ENCODE peak calls at places on chromosome 19, in four cellular contexts. C, R, A and G are unnamed samples.

GRCh38 chr19:2422951-2423880 is 4.2 kb downstream of the TIMM13 start:
- DNase-seq in A (no peak), C (no peak), R (no peak), G (no peak)

GRCh38 chr19:23996549-23996948 is 81.9 kb downstream of the ZNF726 start:
- DNase-seq in R (peak; percentile 72), C (peak; percentile 14), A (peak; percentile 57), G (peak; percentile 45)

GRCh38 chr19:33416307-33417215 is 43.1 kb downstream of the CEBPG start:
- DNase-seq in A (peak; percentile 87), C (peak; percentile 71), R (peak; percentile 90), G (peak; percentile 66)

GRCh38 chr19:47486900-47487299 is 2.9 kb upstream of the KPTN start:
- DNase-seq in C (no peak), A (no peak), R (no peak), G (peak; percentile 30)

GRCh38 chr19:49591731-49592485 is 926 bp downstream of the PRR12 start:
- DNase-seq in A (peak; percentile 62), R (peak; percentile 82), C (peak; percentile 76), G (peak; percentile 63)

GRCh38 chr19:2719910-2720776 is 1.0 kb downstream of the DIRAS1 start:
- DNase-seq in C (peak; percentile 85), R (peak; percentile 81), A (peak; percentile 84), G (no peak)

GRCh38 chr19:38251564-38252051 is 4.6 kb downstream of the PPP1R14A start:
- DNase-seq in C (peak; percentile 34), A (no peak), R (peak; percentile 56), G (no peak)

GRCh38 chr19:49712397-49712859 is 21.5 kb downstream of the CPT1C start:
- DNase-seq in A (peak; percentile 93), R (peak; percentile 92), C (peak; percentile 90), G (peak; percentile 31)

GRCh38 chr19:28196961-28197360 is 1016.0 kb downstream of the UQCRFS1 start:
- DNase-seq in R (no peak), A (no peak), C (no peak), G (no peak)

GRCh38 chr19:49337267-49338022 is 2.2 kb downstream of the CD37 start:
- DNase-seq in C (no peak), A (no peak), R (peak; percentile 33), G (no peak)

GRCh38 chr19:18967358-18968146 is 26.5 kb upstream of the HOMER3 start:
- DNase-seq in C (peak; percentile 85), R (peak; percentile 17), A (no peak), G (no peak)

GRCh38 chr19:52336117-52336811 is at the start of gene ZNF610:
- DNase-seq in C (peak; percentile 95), A (peak; percentile 93), R (peak; percentile 88), G (peak; percentile 70)

GRCh38 chr19:2616741-2617392 is 85.6 kb downstream of the GNG7 start:
- DNase-seq in C (no peak), R (no peak), A (no peak), G (peak; percentile 75)

GRCh38 chr19:30719189-30719990 is 347.2 kb downstream of the ZNF536 start:
- DNase-seq in R (peak; percentile 68), C (peak; percentile 54), A (peak; percentile 90), G (no peak)

GRCh38 chr19:19162495-19162894 is 7.6 kb downstream of the MEF2B start:
- DNase-seq in R (no peak), A (no peak), C (no peak), G (no peak)

GRCh38 chr19:43594710-43595604 is 977 bp downstream of the IRGQ start:
- DNase-seq in A (peak; percentile 76), R (peak; percentile 89), C (peak; percentile 85), G (peak; percentile 81)

GRCh38 chr19:52659013-52659412 is 20.9 kb upstream of the ZNF83 start:
- DNase-seq in C (no peak), R (peak; percentile 49), A (no peak), G (no peak)

GRCh38 chr19:47723573-47723923 is 10.3 kb downstream of the EHD2 start:
- DNase-seq in A (no peak), R (no peak), C (peak; percentile 88), G (no peak)

GRCh38 chr19:1663854-1664253 is 11.4 kb upstream of the TCF3 start:
- DNase-seq in C (no peak), R (no peak), A (no peak), G (no peak)

GRCh38 chr19:7888145-7888825 is at the start of gene LRRC8E:
- DNase-seq in R (peak; percentile 92), A (peak; percentile 24), C (peak; percentile 88), G (no peak)

GRCh38 chr19:45824041-45824471 is 8.9 kb upstream of the RSPH6A start:
- DNase-seq in C (no peak), R (no peak), A (no peak), G (no peak)

GRCh38 chr19:38792250-38793111 is 3.5 kb downstream of the LGALS7B start:
- DNase-seq in R (peak; percentile 93), A (no peak), C (peak; percentile 44), G (no peak)

GRCh38 chr19:51398096-51398704 is 7.8 kb upstream of the C19orf84 start:
- DNase-seq in A (peak; percentile 55), C (peak; percentile 65), R (peak; percentile 70), G (peak; percentile 69)

GRCh38 chr19:10086032-10086903 is at the start of gene SHFL:
- DNase-seq in A (peak; percentile 95), C (peak; percentile 83), R (peak; percentile 91), G (peak; percentile 81)

GRCh38 chr19:30222428-30222873 is 149.7 kb upstream of the ZNF536 start:
- DNase-seq in R (peak; percentile 57), A (peak; percentile 46), C (peak; percentile 30), G (no peak)

GRCh38 chr19:9847087-9847671 is 12.1 kb downstream of the PIN1 start:
- DNase-seq in C (peak; percentile 99), A (peak; percentile 59), R (peak; percentile 77), G (no peak)

DNA sequence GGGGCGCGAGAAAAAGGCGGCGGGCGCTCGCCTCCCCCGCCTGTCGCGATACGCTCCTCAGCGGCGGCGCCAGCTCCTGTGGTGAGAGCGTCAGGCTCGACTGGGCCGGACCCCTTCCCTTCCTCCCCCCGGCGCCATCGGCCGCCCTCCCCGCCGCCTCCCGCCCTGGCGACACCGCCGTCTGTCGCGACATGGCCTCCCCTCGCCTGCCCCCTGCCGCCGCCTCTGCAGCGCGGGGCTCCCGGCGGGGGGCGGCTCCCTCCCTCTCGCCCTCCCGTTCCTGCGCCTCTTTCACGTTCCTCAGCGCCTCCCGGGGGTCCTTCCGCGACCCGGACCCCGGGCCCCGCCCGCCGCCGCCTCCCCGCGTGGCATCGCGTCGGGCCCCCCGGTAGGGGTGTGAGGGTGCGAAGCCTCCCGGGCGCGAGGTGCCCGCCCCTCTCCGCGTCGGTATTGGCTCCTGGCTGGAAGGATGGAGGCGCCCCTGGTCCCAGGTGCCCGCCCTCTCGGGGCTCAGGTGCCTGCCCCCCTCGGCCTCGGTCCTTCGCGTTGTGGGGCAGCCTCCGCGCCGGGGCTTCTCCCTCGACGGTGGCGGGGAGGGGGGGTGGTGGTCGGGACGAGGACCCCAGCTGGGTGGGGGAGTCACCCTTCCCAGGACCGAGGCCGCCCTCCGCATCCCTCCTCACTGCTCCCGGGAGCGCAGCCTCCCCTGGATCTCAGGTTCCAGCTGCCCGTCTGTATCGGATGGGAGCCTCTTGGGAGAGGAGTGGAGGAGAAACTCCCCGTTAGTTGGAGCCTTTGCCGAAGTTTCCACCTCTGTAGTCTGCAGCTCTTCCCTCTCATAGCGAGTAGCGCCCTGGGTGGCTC is 583 bp downstream of the CNOT3 start:
- DNase-seq in R (peak; percentile 47), A (peak; percentile 75), C (peak; percentile 53), G (peak; percentile 28)
- TF ChIP-seq EZH2phosphoT487 in R (no peak), A (no peak), C (no peak), G (no peak)

DNA sequence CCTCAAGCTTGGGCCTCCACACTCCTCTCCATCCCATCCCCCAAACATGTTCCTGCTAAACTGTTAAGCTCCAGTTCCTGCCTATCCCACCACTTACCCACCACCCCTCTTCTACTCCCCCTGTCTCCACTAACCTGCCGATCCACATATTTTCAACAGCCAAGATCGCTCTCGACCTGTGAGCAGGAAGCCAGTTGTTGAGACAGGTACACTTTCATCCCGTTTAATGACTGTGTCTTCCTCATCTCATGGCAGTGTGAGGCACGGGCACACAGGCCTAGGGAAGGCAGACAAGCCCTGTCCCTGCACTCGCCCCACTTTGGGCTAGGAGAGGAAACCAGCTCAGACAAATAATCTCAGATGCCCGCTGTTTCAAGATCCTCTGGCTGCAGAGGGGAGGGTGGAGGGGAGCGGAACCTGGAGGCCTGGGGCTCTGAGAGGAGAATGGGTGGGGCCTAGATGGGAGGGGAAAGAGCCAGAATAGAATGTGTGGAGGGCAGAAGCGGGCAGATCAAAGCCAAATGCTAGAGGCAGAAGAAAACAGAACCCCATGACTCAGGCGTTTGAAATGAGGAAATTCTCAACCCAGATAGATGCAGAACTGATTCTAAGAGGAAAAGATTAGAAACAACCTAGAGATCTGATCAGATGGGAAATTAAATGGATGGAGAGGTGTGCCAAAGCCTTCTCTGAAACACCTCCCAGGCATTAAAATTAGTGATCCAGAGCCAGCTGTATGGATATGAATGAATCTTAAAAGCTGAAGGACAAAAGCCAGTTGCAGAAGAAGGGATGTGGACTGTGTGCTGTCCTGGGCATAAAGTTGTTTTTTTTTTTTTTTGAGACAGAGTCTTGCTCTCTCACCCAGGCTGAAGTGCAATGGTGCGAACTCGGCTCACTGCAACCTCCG is 16.9 kb upstream of the CYP2S1 start:
- DNase-seq in R (peak; percentile 96), A (no peak), C (peak; percentile 65), G (peak; percentile 24)
- TF ChIP-seq EZH2phosphoT487 in R (no peak), A (no peak), C (no peak), G (no peak)

GRCh38 chr19:17706750-17707181 is 12.5 kb upstream of the MAP1S start:
- DNase-seq in R (peak; percentile 98), C (peak; percentile 60), A (peak; percentile 87), G (no peak)
- TF ChIP-seq EZH2phosphoT487 in R (no peak), C (no peak), A (no peak), G (no peak)

GRCh38 chr19:3719868-3720532 is 11.8 kb downstream of the TJP3 start:
- DNase-seq in A (no peak), R (no peak), C (no peak), G (no peak)

GRCh38 chr19:3720533-3720917 is 12.3 kb downstream of the TJP3 start:
- DNase-seq in C (no peak), R (peak; percentile 41), A (no peak), G (no peak)

GRCh38 chr19:3721900-3722442 is 13.8 kb downstream of the TJP3 start:
- DNase-seq in A (no peak), C (no peak), R (no peak), G (no peak)

GRCh38 chr19:3722443-3723109 is 14.4 kb downstream of the TJP3 start:
- DNase-seq in C (no peak), R (peak; percentile 94), A (peak; percentile 59), G (no peak)

DNA sequence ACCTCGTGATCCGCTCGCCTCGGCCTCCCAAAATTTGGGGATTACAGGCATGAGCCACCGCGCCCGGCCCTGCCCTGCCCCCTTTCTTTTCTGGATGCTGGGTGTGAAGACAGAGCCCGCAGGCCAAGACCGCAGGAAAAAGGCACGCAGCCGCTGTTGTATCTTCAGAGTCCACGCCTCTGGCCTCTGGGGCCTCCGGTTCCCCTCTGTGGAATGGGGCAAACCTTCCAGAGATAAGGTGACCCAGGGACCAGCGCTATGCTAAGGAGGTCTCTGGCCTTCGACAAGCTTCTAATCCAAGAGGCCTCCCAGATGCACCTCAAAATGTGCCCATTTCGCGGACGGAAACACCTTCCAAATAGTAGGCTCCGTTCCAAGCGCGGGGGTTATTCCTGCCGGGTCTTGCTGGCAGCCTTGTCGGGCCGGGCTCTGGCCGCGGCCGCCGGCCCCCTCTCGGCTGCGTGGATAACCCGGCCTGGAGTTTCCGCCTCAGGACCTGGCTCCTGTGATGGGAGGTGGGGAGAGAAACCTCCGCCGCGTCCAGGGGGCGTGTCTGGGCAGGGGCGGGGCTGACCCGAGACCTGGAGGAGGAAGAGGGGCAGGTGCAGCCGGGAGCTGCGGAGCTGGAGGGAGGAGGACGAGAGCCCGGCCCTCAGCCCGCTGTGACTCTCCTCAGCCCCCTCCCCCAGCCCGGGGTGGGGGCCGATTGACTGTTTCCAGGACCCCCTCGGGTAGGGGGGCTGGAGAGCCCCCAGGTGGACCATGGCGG is 13.1 kb downstream of the TJP3 start:
- DNase-seq in C (peak; percentile 87), A (peak; percentile 98), R (peak; percentile 98), G (peak; percentile 85)
- TF ChIP-seq EZH2phosphoT487 in C (no peak), A (no peak), R (no peak), G (no peak)